ENCODE peak calls at places on chromosomes 11 and 22, in four cellular contexts. N is WERI-Rb-1, Y is thoracic aorta, B is cardiac muscle cell. Z is an unnamed sample.

GRCh38 chr22:24161909-24162308 is 19.4 kb upstream of the SUSD2 start:
- DNase-seq in N (no peak), Y (no peak), B (no peak), Z (no peak)

GRCh38 chr11:129023968-129024676 is 81.5 kb upstream of the TP53AIP1 start:
- DNase-seq in N (peak; percentile 60), Y (no peak), B (peak; percentile 14), Z (peak; percentile 89)

GRCh38 chr22:45896153-45896951 is 80.6 kb downstream of the WNT7B start:
- DNase-seq in N (no peak), Y (no peak), B (no peak), Z (peak; percentile 84)

GRCh38 chr11:120929090-120929489 is 94.8 kb upstream of the TBCEL start:
- DNase-seq in N (no peak), Y (no peak), B (no peak), Z (no peak)

GRCh38 chr11:8263109-8263768 is 439 bp downstream of the LMO1 start:
- DNase-seq in N (peak; percentile 35), Y (no peak), B (no peak), Z (peak; percentile 78)

GRCh38 chr11:72969894-72970335 is 155.7 kb downstream of the ATG16L2 start:
- DNase-seq in N (no peak), Y (no peak), B (peak; percentile 68), Z (no peak)

GRCh38 chr11:5727691-5728090 is 8.6 kb upstream of the OR56B1 start:
- DNase-seq in N (no peak), Y (no peak), B (no peak), Z (no peak)

GRCh38 chr11:12050470-12050891 is 42.1 kb upstream of the DKK3 start:
- DNase-seq in N (no peak), Y (no peak), B (no peak), Z (no peak)

GRCh38 chr11:130213979-130214281 is 54.3 kb downstream of the ST14 start:
- DNase-seq in N (no peak), Y (no peak), B (no peak), Z (no peak)

DNA sequence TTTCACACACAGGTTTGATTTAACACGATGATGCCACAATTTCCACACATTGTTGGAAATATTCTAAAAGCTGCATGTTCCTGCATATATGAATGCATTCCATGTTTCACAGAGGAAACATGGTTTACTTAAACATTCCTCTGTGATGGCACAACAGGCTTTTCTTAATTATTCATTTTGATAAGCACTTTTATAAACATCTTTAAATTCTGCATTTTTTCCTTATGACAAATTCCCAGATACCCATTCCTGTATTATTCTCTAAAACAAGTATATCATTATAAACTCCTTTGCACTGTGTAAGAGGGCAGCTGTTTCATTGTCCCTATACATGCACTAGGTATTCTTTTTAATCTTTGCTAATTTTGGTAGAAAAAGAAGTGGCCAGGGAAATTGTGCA is 532.3 kb downstream of the SOX6 start:
- DNase-seq in N (no peak), Y (no peak), B (no peak), Z (no peak)
- H3K27ac ChIP-seq in N (no peak overlapping the region), Y (no peak overlapping the region), B (no peak overlapping the region), Z (no peak overlapping the region)

GRCh38 chr11:61999141-61999975 is 31.9 kb upstream of the FTH1 start:
- DNase-seq in N (no peak), Y (no peak), B (peak; percentile 27), Z (no peak)
- H3K27ac ChIP-seq in N (peak overlapping the region; percentile 29), Y (no peak overlapping the region), B (no peak overlapping the region), Z (no peak overlapping the region)

DNA sequence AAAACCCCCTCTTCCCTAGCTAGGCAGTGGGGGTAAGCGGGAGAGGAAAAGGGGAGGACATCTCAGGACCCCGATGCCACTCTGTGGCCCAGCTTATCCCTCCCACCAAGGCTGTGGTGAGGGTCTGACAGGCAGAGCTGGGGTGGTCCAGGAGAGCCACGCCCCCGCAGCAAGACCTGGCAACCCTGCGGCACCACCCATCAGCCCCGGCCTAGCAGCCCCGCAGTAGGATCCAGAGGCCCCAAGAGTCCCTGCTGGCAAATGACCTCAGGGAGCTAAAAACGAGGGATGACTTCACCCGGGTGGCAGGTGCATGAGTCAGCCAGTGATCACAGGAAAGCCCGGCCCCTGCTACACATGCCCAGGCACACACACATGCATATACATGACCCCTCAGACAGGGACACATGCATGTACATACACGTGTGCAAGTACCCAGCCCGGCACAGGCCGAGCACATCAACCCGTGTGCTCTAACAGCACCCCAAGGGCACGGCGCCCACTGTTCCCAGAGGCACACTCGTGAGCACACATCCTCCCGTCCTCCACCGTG is 32.3 kb downstream of the ARVCF start:
- DNase-seq in N (peak; percentile 50), Y (peak; percentile 54), B (no peak), Z (no peak)
- H3K27ac ChIP-seq in N (peak overlapping the region; percentile 31), Y (peak overlapping the region; percentile 100), B (no peak overlapping the region), Z (no peak overlapping the region)

GRCh38 chr11:68934666-68935065 is 31.0 kb downstream of the IGHMBP2 start:
- DNase-seq in N (no peak), Y (no peak), B (no peak), Z (no peak)

GRCh38 chr11:68936358-68936636 is 32.6 kb downstream of the IGHMBP2 start:
- DNase-seq in N (no peak), Y (no peak), B (no peak), Z (no peak)

GRCh38 chr11:68934321-68934645 is 30.6 kb downstream of the IGHMBP2 start:
- DNase-seq in N (no peak), Y (no peak), B (no peak), Z (no peak)

GRCh38 chr11:68935516-68936357 is 32.0 kb downstream of the IGHMBP2 start:
- DNase-seq in N (no peak), Y (no peak), B (no peak), Z (no peak)

DNA sequence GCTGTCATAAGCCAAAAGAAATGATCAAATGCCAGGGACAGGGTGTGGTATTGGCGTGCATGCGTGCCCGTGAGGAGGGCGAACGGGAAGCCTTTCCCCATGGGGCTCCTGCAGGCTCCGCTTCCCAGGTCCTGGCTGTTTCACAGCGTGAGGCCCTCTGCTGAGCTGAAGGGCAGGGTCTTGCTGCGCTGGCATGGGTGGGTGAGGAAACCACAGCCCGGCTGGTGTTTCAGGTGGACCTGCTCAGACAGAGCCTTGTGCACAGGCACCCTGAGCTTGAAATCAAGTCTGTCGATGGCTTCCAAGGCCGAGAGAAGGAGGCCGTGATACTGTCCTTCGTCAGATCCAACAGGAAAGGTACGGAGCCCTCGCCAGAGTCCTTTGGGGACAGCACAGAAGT is 31.4 kb downstream of the IGHMBP2 start:
- DNase-seq in N (no peak), Y (no peak), B (no peak), Z (no peak)
- H3K27ac ChIP-seq in N (no peak overlapping the region), Y (no peak overlapping the region), B (no peak overlapping the region), Z (no peak overlapping the region)

DNA sequence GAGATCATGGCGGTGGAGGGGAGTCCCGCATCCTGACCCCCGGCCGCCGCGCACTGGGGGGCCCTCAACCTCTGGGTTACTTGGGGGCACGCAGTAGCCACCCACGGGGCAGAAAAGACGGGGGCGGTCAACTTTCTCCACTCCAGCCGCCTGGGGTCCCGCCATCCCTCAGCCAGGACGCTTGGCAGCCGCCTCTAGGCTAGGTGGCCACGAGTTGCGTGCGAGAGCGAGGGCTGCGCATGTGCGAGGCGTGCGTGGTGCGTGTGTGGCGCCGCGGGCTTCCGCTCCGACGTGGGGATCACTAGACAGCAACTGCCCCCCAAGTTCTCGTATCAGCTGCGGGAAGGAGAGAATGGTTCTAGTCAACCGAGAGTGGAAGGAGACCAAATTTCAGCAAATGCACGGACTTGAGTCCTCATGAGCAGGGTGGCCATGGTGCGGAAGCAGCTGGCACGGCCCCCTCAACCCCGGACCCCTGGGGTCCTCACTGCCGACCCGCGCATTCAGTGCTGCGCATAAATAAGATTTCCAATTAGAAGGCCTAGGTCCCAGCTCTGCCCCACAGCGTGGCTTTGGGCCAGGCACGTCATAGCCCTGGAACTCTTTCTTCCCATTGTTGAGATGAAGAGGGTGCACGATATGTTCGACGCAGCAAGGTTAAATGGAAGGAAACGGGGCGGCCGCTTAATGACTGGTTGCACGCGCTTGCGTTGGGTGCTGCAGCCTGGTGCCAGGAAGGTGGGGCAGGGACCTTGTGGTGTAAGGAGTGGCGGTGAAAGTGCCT is 42.6 kb upstream of the CLDN5 start:
- DNase-seq in N (no peak), Y (no peak), B (no peak), Z (no peak)
- H3K27ac ChIP-seq in N (no peak overlapping the region), Y (no peak overlapping the region), B (no peak overlapping the region), Z (no peak overlapping the region)

GRCh38 chr11:78331711-78332110 is 85.9 kb downstream of the GAB2 start:
- DNase-seq in N (no peak), Y (no peak), B (no peak), Z (no peak)
- H3K27ac ChIP-seq in N (no peak overlapping the region), Y (no peak overlapping the region), B (no peak overlapping the region), Z (peak overlapping the region; percentile 14)

GRCh38 chr11:46505741-46506485 is 87.9 kb downstream of the AMBRA1 start:
- DNase-seq in N (no peak), Y (no peak), B (peak; percentile 23), Z (no peak)
- H3K27ac ChIP-seq in N (no peak overlapping the region), Y (no peak overlapping the region), B (peak overlapping the region; percentile 74), Z (no peak overlapping the region)

DNA sequence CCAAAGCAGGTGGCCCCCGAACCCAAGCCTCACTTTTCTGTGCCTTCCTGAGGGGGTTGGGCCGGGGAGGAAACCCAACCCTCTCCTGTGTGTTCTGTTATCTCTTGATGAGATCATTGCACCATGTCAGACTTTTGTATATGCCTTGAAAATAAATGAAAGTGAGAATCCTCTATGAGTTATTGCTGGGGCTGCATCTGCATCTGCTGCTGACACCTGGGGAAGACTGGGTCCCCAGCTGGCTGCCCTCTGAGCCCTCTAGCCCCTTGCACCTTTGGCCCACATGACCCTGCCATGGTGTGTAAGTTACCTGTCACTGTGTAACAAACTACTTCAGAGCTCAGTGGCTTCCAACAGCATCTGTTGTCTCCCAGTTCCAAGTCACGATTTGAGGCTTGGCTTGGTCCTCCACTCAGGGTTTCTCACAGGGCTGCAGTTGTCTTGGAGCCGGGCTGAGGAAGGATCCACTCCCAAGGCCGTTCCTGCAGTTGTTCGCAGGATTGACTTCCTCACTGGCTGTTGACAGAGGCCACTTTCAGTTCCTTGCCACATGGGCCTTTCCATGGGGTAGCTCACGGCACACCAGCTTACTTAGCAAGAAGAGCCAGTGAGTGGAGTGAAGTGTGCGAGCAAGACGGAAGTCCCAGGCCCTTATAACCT is 13.5 kb upstream of the UVRAG start:
- DNase-seq in N (no peak), Y (no peak), B (no peak), Z (peak; percentile 21)
- H3K27ac ChIP-seq in N (no peak overlapping the region), Y (no peak overlapping the region), B (no peak overlapping the region), Z (no peak overlapping the region)

DNA sequence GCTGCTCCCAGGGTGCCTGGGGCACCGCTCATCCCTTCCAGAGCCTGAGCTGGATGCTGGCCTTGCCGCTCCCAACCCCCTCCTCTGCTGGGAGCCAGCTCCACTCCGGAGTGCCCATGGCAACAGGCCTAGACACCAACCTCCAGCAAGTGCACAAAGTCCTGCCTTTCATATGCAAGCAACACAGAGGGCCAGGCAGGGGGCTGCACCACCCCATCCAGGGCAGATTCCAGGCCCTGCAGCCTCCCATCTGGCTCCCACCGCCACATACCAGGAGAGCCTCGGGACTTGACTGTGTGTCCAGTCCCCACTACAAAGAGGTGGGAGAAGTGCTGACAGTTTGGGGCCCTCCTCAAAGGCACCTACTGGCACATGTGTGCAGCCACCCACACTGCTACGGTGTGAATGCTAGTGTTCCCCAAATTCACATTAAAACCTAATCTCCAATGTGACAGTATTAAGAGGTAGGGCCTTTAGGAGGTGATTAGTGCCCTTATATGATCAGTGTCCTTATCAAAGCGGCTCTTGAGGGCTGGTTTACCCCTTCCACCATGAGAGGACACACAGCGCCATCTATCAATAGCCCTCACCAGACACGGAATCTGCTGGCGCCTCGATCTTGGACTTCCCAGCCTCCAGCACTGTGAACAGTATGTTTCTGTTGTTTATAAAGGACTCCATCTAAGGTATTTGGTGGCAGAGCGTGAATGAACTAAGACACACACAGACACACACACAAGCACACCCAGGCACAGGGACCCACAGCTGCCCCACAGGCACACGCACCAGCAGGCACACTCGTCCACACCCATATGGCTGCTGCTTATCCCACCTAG is 16.2 kb downstream of the ARVCF start:
- DNase-seq in N (peak; percentile 72), Y (no peak), B (no peak), Z (no peak)
- H3K27ac ChIP-seq in N (peak overlapping the region; percentile 89), Y (no peak overlapping the region), B (peak overlapping the region; percentile 56), Z (peak overlapping the region; percentile 83)

GRCh38 chr11:111349191-111349695 is 29.8 kb downstream of the POU2AF1 start:
- DNase-seq in N (no peak), Y (no peak), B (no peak), Z (no peak)
- H3K27ac ChIP-seq in N (no peak overlapping the region), Y (no peak overlapping the region), B (no peak overlapping the region), Z (no peak overlapping the region)